ENCODE peak calls at places on chromosome 16, in four cellular contexts. L, Z, D and V are unnamed samples.

GRCh38 chr16:87028481-87029320 is 288.5 kb downstream of the C16orf95 start:
- DNase-seq in L (no peak), Z (no peak), D (no peak), V (no peak)

GRCh38 chr16:3610698-3611144 is 685 bp downstream of the SLX4 start:
- DNase-seq in L (peak), Z (no peak), D (no peak), V (no peak)

GRCh38 chr16:29943846-29944669 is 17.8 kb upstream of the TMEM219 start:
- DNase-seq in L (peak), Z (no peak), D (no peak), V (peak)

GRCh38 chr16:6375471-6376075 is 957.1 kb upstream of the RBFOX1 start:
- DNase-seq in L (no peak), Z (no peak), D (no peak), V (no peak)

GRCh38 chr16:66580605-66581209 is 1.4 kb downstream of the CMTM2 start:
- DNase-seq in L (peak), Z (no peak), D (no peak), V (peak)

GRCh38 chr16:84741351-84741791 is 41.6 kb downstream of the USP10 start:
- DNase-seq in L (peak), Z (no peak), D (no peak), V (no peak)

GRCh38 chr16:17466876-17467275 is 3.9 kb downstream of the XYLT1 start:
- DNase-seq in L (no peak), Z (no peak), D (no peak), V (no peak)

GRCh38 chr16:79381552-79382042 is 218.9 kb downstream of the MAF start:
- DNase-seq in L (no peak), Z (no peak), D (no peak), V (no peak)

GRCh38 chr16:14301150-14302030 is 230.3 kb downstream of the MRTFB start:
- DNase-seq in L (no peak), Z (no peak), D (no peak), V (peak)

GRCh38 chr16:64489449-64489848 is 632.4 kb downstream of the CDH11 start:
- DNase-seq in L (peak), Z (no peak), D (no peak), V (no peak)

GRCh38 chr16:74469946-74470478 is 48.7 kb upstream of the CLEC18B start:
- DNase-seq in L (no peak), Z (no peak), D (no peak), V (no peak)

GRCh38 chr16:59463776-59464175 is 729.7 kb upstream of the GOT2 start:
- DNase-seq in L (peak), Z (no peak), D (no peak), V (no peak)

GRCh38 chr16:89049484-89050118 is 44.1 kb upstream of the ACSF3 start:
- DNase-seq in L (no peak), Z (no peak), D (no peak), V (no peak)

GRCh38 chr16:89023151-89023551 is 46.1 kb upstream of the CBFA2T3 start:
- DNase-seq in L (no peak), Z (no peak), D (no peak), V (no peak)

GRCh38 chr16:58499615-58500328 is at the start of gene NDRG4:
- DNase-seq in L (peak), Z (peak), D (no peak), V (peak)

GRCh38 chr16:75172578-75172977 is 24.3 kb downstream of the ZFP1 start:
- DNase-seq in L (no peak), Z (no peak), D (no peak), V (no peak)

GRCh38 chr16:71576971-71577370 is at the start of gene TAT:
- DNase-seq in L (no peak), Z (no peak), D (no peak), V (no peak)

GRCh38 chr16:23368469-23368868 is 66.4 kb downstream of the SCNN1B start:
- DNase-seq in L (peak), Z (no peak), D (no peak), V (no peak)

GRCh38 chr16:83211711-83212110 is 584.9 kb downstream of the CDH13 start:
- DNase-seq in L (no peak), Z (no peak), D (no peak), V (no peak)

GRCh38 chr16:89020068-89020924 is 43.3 kb upstream of the CBFA2T3 start:
- DNase-seq in L (no peak), Z (no peak), D (no peak), V (no peak)

GRCh38 chr16:15057755-15058417 is 2.0 kb upstream of the NTAN1 start:
- DNase-seq in L (no peak), Z (no peak), D (no peak), V (no peak)

GRCh38 chr16:85998178-85998867 is 99.4 kb downstream of the IRF8 start:
- DNase-seq in L (no peak), Z (no peak), D (no peak), V (no peak)

GRCh38 chr16:30464078-30464477 is 8.5 kb upstream of the ITGAL start:
- DNase-seq in L (no peak), Z (no peak), D (no peak), V (no peak)

GRCh38 chr16:86334062-86334461 is 176.3 kb upstream of the FOXF1 start:
- DNase-seq in L (no peak), Z (no peak), D (no peak), V (no peak)